ENCODE peak calls at places on chromosomes 3 and 15, in five cellular contexts. V, B, Y, F and S are unnamed samples.

GRCh38 chr3:70970136-70970535 is 613.4 kb downstream of the FOXP1 start:
- DNase-seq in B (no peak), F (no peak), V (no peak), Y (no peak), S (no peak)

GRCh38 chr15:95739161-95739560 is 591.3 kb upstream of the NR2F2 start:
- DNase-seq in V (no peak), B (no peak), Y (no peak), F (no peak), S (no peak)

GRCh38 chr15:48191574-48192225 is at the start of gene CTXN2:
- DNase-seq in B (no peak), Y (no peak), V (no peak), F (peak), S (no peak)

GRCh38 chr3:89171681-89172080 is 64.3 kb downstream of the EPHA3 start:
- DNase-seq in V (no peak), Y (no peak), F (peak), B (peak), S (no peak)

GRCh38 chr3:54125317-54125716 is 3.0 kb downstream of the CACNA2D3 start:
- DNase-seq in B (no peak), V (no peak), Y (no peak), F (no peak), S (no peak)

GRCh38 chr3:194206375-194206774 is 70.4 kb downstream of the HES1 start:
- DNase-seq in B (peak), V (no peak), F (no peak), Y (no peak), S (no peak)

GRCh38 chr3:6860911-6861330 is at the start of gene GRM7:
- DNase-seq in B (no peak), V (no peak), Y (peak), F (peak), S (no peak)

GRCh38 chr3:147361671-147362420 is 44.5 kb downstream of the ZIC4 start:
- DNase-seq in V (peak), Y (peak), B (peak), F (peak), S (peak)

GRCh38 chr3:68306571-68306970 is 625.8 kb downstream of the TAFA4 start:
- DNase-seq in Y (peak), V (no peak), F (peak), B (peak), S (no peak)

GRCh38 chr15:82871577-82872484 is 62.4 kb downstream of the WHAMM start:
- DNase-seq in F (no peak), B (no peak), V (no peak), Y (no peak), S (no peak)

GRCh38 chr3:16399473-16399872 is 114.0 kb downstream of the RFTN1 start:
- DNase-seq in Y (no peak), B (peak), F (peak), V (no peak), S (peak)

GRCh38 chr15:99511865-99512632 is 53.7 kb upstream of the MEF2A start:
- DNase-seq in B (no peak), F (no peak), V (no peak), Y (no peak), S (no peak)

GRCh38 chr15:83626171-83626802 is 27.6 kb upstream of the ADAMTSL3 start:
- DNase-seq in V (no peak), Y (no peak), F (no peak), B (no peak), S (peak)

GRCh38 chr15:99568548-99569352 is 3.0 kb downstream of the MEF2A start:
- DNase-seq in Y (no peak), F (peak), B (no peak), V (no peak), S (no peak)

GRCh38 chr3:194086251-194087075 is 49.5 kb upstream of the HES1 start:
- DNase-seq in B (no peak), F (peak), V (no peak), Y (no peak), S (no peak)

GRCh38 chr15:68412218-68412617 is 19.7 kb downstream of the ITGA11 start:
- DNase-seq in B (no peak), Y (peak), V (no peak), F (no peak), S (no peak)

GRCh38 chr15:89785771-89786135 is 9.6 kb downstream of the MESP2 start:
- DNase-seq in Y (no peak), V (no peak), F (no peak), B (no peak), S (peak)

GRCh38 chr15:59549339-59549807 is 62.2 kb upstream of the GCNT3 start:
- DNase-seq in Y (no peak), V (no peak), B (no peak), F (peak), S (no peak)

GRCh38 chr3:68915973-68916372 is 16.4 kb downstream of the TAFA4 start:
- DNase-seq in Y (no peak), F (no peak), B (no peak), V (no peak), S (no peak)

GRCh38 chr15:58684751-58685150 is 64.8 kb downstream of the ADAM10 start:
- DNase-seq in V (no peak), F (no peak), B (no peak), Y (no peak), S (peak)

GRCh38 chr3:185176756-185177359 is 24.0 kb upstream of the C3orf70 start:
- DNase-seq in Y (peak), B (peak), F (peak), V (peak), S (no peak)

GRCh38 chr15:76566276-76566675 is 229.7 kb downstream of the ISL2 start:
- DNase-seq in B (no peak), Y (no peak), F (no peak), V (no peak), S (no peak)

GRCh38 chr15:29668120-29668602 is 154.1 kb downstream of the TJP1 start:
- DNase-seq in Y (peak), F (peak), V (peak), B (peak), S (no peak)

GRCh38 chr15:49831206-49831965 is 210.5 kb downstream of the DTWD1 start:
- DNase-seq in F (no peak), B (peak), Y (no peak), V (no peak), S (peak)

GRCh38 chr15:76575177-76576078 is 238.9 kb downstream of the ISL2 start:
- DNase-seq in F (no peak), Y (no peak), B (no peak), V (no peak), S (no peak)

GRCh38 chr15:87597346-87598052 is 659.0 kb downstream of the NTRK3 start:
- DNase-seq in B (peak), V (no peak), Y (no peak), F (no peak), S (peak)

GRCh38 chr3:194675680-194676079 is 3.7 kb upstream of the LSG1 start:
- DNase-seq in V (no peak), B (no peak), Y (no peak), F (no peak), S (no peak)

GRCh38 chr3:87370007-87370406 is 93.6 kb upstream of the POU1F1 start:
- DNase-seq in B (no peak), F (no peak), Y (no peak), V (no peak), S (no peak)

GRCh38 chr3:40681658-40682055 is 156.9 kb downstream of the ZNF621 start:
- DNase-seq in V (no peak), F (no peak), B (no peak), Y (no peak), S (no peak)